ENCODE peak calls at places on chromosomes 4 and X, in five cellular contexts. L is pancreas, W is endodermal cell, N is ovary, X is fibroblast of the aortic adventitia. P is an unnamed sample.

GRCh38 chr4:10416441-10416840 is 40.8 kb downstream of the ZNF518B start:
- DNase-seq in W (no peak), X (no peak), L (no peak), N (no peak), P (no peak)

GRCh38 chr4:53788011-53788410 is 196.7 kb upstream of the LNX1 start:
- DNase-seq in N (no peak), X (no peak), L (no peak), W (no peak), P (no peak)

GRCh38 chr4:1318488-1319213 is 28.4 kb upstream of the UVSSA start:
- DNase-seq in W (peak), X (no peak), N (no peak), L (no peak), P (no peak)

GRCh38 chrX:63764946-63765345 is 20.1 kb downstream of the ARHGEF9 start:
- DNase-seq in X (no peak), N (no peak), L (no peak), W (no peak), P (no peak)

GRCh38 chrX:27680726-27681125 is 90.6 kb downstream of the DCAF8L2 start:
- DNase-seq in W (no peak), L (no peak), N (no peak), X (peak), P (no peak)

GRCh38 chrX:34875204-34875603 is 67.4 kb upstream of the FAM47B start:
- DNase-seq in L (no peak), W (no peak), N (no peak), X (peak), P (no peak)

GRCh38 chrX:10032147-10032546 is 65.0 kb downstream of the CLDN34 start:
- DNase-seq in N (no peak), X (no peak), L (no peak), W (no peak), P (no peak)

GRCh38 chrX:50779694-50780093 is 34.3 kb downstream of the SHROOM4 start:
- DNase-seq in X (no peak), N (no peak), L (no peak), W (peak), P (no peak)

GRCh38 chr4:33063238-33063637 is 2343.1 kb downstream of the PCDH7 start:
- DNase-seq in N (no peak), X (peak), W (no peak), L (no peak), P (no peak)

GRCh38 chrX:40176256-40176978 is 78.7 kb upstream of the BCOR start:
- DNase-seq in N (peak), X (no peak), W (peak), L (peak), P (no peak)

GRCh38 chr4:7217453-7218310 is 25.3 kb downstream of the SORCS2 start:
- DNase-seq in X (no peak), W (no peak), L (no peak), N (no peak), P (no peak)

GRCh38 chr4:142984871-142985585 is 138.9 kb upstream of the INPP4B start:
- DNase-seq in W (peak), X (peak), N (no peak), L (no peak), P (no peak)

GRCh38 chrX:8960809-8961413 is 73.0 kb downstream of the FAM9B start:
- DNase-seq in N (no peak), X (no peak), L (no peak), W (no peak), P (no peak)

GRCh38 chr4:35252866-35253265 is 991.4 kb downstream of the ARAP2 start:
- DNase-seq in N (no peak), W (no peak), X (no peak), L (no peak), P (no peak)

GRCh38 chrX:110394653-110395052 is 36.0 kb downstream of the RTL9 start:
- DNase-seq in X (peak), N (no peak), W (no peak), L (no peak), P (no peak)

GRCh38 chr4:75289843-75290616 is 224.2 kb downstream of the RCHY1 start:
- DNase-seq in N (no peak), X (peak), W (peak), L (no peak), P (no peak)

GRCh38 chr4:81069706-81070331 is 39.3 kb downstream of the BMP3 start:
- DNase-seq in X (peak), N (peak), L (peak), W (peak), P (no peak)

GRCh38 chr4:97720869-97721432 is 422.3 kb downstream of the STPG2 start:
- DNase-seq in W (no peak), L (no peak), N (no peak), X (peak), P (no peak)

GRCh38 chrX:40056420-40056819 is 41.3 kb downstream of the BCOR start:
- DNase-seq in W (no peak), X (no peak), N (no peak), L (no peak), P (no peak)

GRCh38 chr4:87500107-87500462 is 29.1 kb downstream of the SPARCL1 start:
- DNase-seq in X (no peak), N (no peak), W (no peak), L (no peak), P (no peak)

GRCh38 chrX:153875391-153876111 is 10.4 kb downstream of the L1CAM start:
- DNase-seq in N (peak), X (peak), L (peak), W (peak), P (no peak)

GRCh38 chr4:96598465-96598864 is 758.6 kb downstream of the PDHA2 start:
- DNase-seq in X (no peak), L (peak), W (peak), N (peak), P (no peak)

GRCh38 chrX:47831788-47832187 is 4.9 kb upstream of the ZNF81 start:
- DNase-seq in L (peak), W (peak), X (peak), N (no peak), P (peak)

GRCh38 chr4:25330905-25331816 is 18.6 kb downstream of the ZCCHC4 start:
- DNase-seq in N (no peak), X (peak), L (no peak), W (no peak), P (no peak)

GRCh38 chr4:41365726-41366125 is 109.0 kb downstream of the UCHL1 start:
- DNase-seq in X (no peak), W (peak), L (no peak), N (no peak), P (no peak)

GRCh38 chr4:91729851-91730250 is 573.9 kb upstream of the GRID2 start:
- DNase-seq in N (no peak), L (no peak), W (no peak), X (no peak), P (no peak)

GRCh38 chr4:91734682-91735081 is 569.1 kb upstream of the GRID2 start:
- DNase-seq in W (no peak), X (no peak), N (no peak), L (no peak), P (no peak)
- TF ChIP-seq CTCF in W (peak), X (no peak), N (no peak), L (no peak), P (peak)

GRCh38 chr4:134935320-134935719 is 733.7 kb upstream of the PABPC4L start:
- DNase-seq in X (no peak), L (no peak), N (no peak), W (peak), P (no peak)
- TF ChIP-seq CTCF in X (no peak), L (no peak), N (no peak), W (peak), P (peak)

DNA sequence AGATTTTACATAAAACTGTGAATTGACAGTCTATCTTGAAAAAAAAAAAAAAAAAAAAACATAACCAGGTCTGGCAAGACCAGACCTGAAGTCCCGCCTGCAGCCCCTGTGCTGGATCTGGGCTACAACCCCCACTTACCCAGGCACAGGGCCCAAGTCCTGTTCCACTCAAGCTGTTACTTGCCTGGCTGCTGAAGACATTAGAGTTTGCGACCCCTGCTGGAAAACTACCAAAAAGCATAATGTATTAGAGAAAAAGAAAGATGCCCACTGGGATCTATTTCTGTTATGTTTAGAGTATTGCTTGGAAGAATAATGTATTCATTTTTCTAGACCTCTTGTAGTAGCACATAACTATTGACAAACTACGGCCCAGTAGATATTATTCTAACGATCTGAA is 4.7 kb downstream of the HS3ST1 start:
- DNase-seq in W (peak), X (peak), N (peak), L (no peak), P (no peak)
- TF ChIP-seq CTCF in W (peak), X (peak), N (no peak), L (no peak), P (peak)

GRCh38 chr4:159297088-159297487 is 194.2 kb downstream of the RAPGEF2 start:
- DNase-seq in W (no peak), X (no peak), L (no peak), N (no peak), P (no peak)
- TF ChIP-seq CTCF in W (peak), X (no peak), L (no peak), N (no peak), P (no peak)

P was measured in D721Med.